ENCODE peak calls at places on chromosomes 2 and 18, in nine cellular contexts. One of them, this sample, is unnamed.
A peak's percentile ranks its signal among the peaks of the same experiment; 100 is the strongest.

GRCh38 chr2:17515652-17516051 is 2.6 kb downstream of the RAD51AP2 start:
- DNase-seq in substantia nigra: no peak
- DNase-seq in fibroblast of lung: peak; percentile 21
- DNase-seq in NCI-H1092 treated with DMSO at 0.1 percent for 48 hours: no peak
- DNase-seq in HAP-1: no peak
- DNase-seq in activated gamma-delta T cell treated with anti-CD3 and anti-CD28 coated beads, Interleukin-2, amount 50 U/mL, for 16 hours: no peak
- DNase-seq in GM13976: peak; percentile 32
- DNase-seq in AG08396: no peak
- DNase-seq in T-cell: no peak
- DNase-seq in this sample: no peak

GRCh38 chr18:75124967-75125358 is 84.0 kb downstream of the PTGR3 start:
- DNase-seq in T-cell: no peak
- DNase-seq in substantia nigra: no peak
- DNase-seq in fibroblast of lung: no peak
- DNase-seq in GM13976: no peak
- DNase-seq in AG08396: no peak
- DNase-seq in activated gamma-delta T cell treated with anti-CD3 and anti-CD28 coated beads, Interleukin-2, amount 50 U/mL, for 16 hours: no peak
- DNase-seq in HAP-1: no peak
- DNase-seq in NCI-H1092 treated with DMSO at 0.1 percent for 48 hours: no peak
- DNase-seq in this sample: no peak

GRCh38 chr2:238136820-238137537 is 1.5 kb upstream of the KLHL30 start:
- DNase-seq in GM13976: no peak
- DNase-seq in AG08396: peak; percentile 69
- DNase-seq in activated gamma-delta T cell treated with anti-CD3 and anti-CD28 coated beads, Interleukin-2, amount 50 U/mL, for 16 hours: no peak
- DNase-seq in T-cell: no peak
- DNase-seq in HAP-1: no peak
- DNase-seq in NCI-H1092 treated with DMSO at 0.1 percent for 48 hours: no peak
- DNase-seq in substantia nigra: no peak
- DNase-seq in fibroblast of lung: peak; percentile 9
- DNase-seq in this sample: peak; percentile 75

GRCh38 chr2:182077451-182078142 is 91.9 kb downstream of the PPP1R1C start:
- DNase-seq in AG08396: peak; percentile 48
- DNase-seq in substantia nigra: no peak
- DNase-seq in NCI-H1092 treated with DMSO at 0.1 percent for 48 hours: peak; percentile 81
- DNase-seq in fibroblast of lung: peak; percentile 97
- DNase-seq in HAP-1: peak; percentile 77
- DNase-seq in activated gamma-delta T cell treated with anti-CD3 and anti-CD28 coated beads, Interleukin-2, amount 50 U/mL, for 16 hours: no peak
- DNase-seq in GM13976: peak; percentile 32
- DNase-seq in T-cell: no peak
- DNase-seq in this sample: peak; percentile 76

GRCh38 chr18:5510109-5510846 is 33.5 kb downstream of the EPB41L3 start:
- DNase-seq in activated gamma-delta T cell treated with anti-CD3 and anti-CD28 coated beads, Interleukin-2, amount 50 U/mL, for 16 hours: no peak
- DNase-seq in GM13976: no peak
- DNase-seq in fibroblast of lung: peak; percentile 57
- DNase-seq in substantia nigra: no peak
- DNase-seq in NCI-H1092 treated with DMSO at 0.1 percent for 48 hours: no peak
- DNase-seq in T-cell: no peak
- DNase-seq in HAP-1: no peak
- DNase-seq in AG08396: no peak
- DNase-seq in this sample: no peak

GRCh38 chr2:134275058-134275862 is 21.4 kb downstream of the MGAT5 start:
- DNase-seq in AG08396: no peak
- DNase-seq in fibroblast of lung: no peak
- DNase-seq in NCI-H1092 treated with DMSO at 0.1 percent for 48 hours: no peak
- DNase-seq in GM13976: peak; percentile 58
- DNase-seq in T-cell: no peak
- DNase-seq in substantia nigra: no peak
- DNase-seq in activated gamma-delta T cell treated with anti-CD3 and anti-CD28 coated beads, Interleukin-2, amount 50 U/mL, for 16 hours: no peak
- DNase-seq in HAP-1: peak; percentile 29
- DNase-seq in this sample: no peak

GRCh38 chr2:120398961-120399888 is 53.3 kb downstream of the INHBB start:
- DNase-seq in substantia nigra: no peak
- DNase-seq in NCI-H1092 treated with DMSO at 0.1 percent for 48 hours: no peak
- DNase-seq in activated gamma-delta T cell treated with anti-CD3 and anti-CD28 coated beads, Interleukin-2, amount 50 U/mL, for 16 hours: no peak
- DNase-seq in GM13976: no peak
- DNase-seq in HAP-1: peak; percentile 5
- DNase-seq in T-cell: no peak
- DNase-seq in AG08396: no peak
- DNase-seq in fibroblast of lung: no peak
- DNase-seq in this sample: no peak

GRCh38 chr18:80253871-80254492 is 6.7 kb upstream of the PARD6G start:
- DNase-seq in GM13976: no peak
- DNase-seq in HAP-1: peak; percentile 23
- DNase-seq in fibroblast of lung: no peak
- DNase-seq in activated gamma-delta T cell treated with anti-CD3 and anti-CD28 coated beads, Interleukin-2, amount 50 U/mL, for 16 hours: no peak
- DNase-seq in AG08396: no peak
- DNase-seq in NCI-H1092 treated with DMSO at 0.1 percent for 48 hours: no peak
- DNase-seq in substantia nigra: no peak
- DNase-seq in T-cell: peak; percentile 9
- DNase-seq in this sample: peak; percentile 3

GRCh38 chr18:24322594-24323136 is 75.0 kb downstream of the OSBPL1A start:
- DNase-seq in GM13976: no peak
- DNase-seq in NCI-H1092 treated with DMSO at 0.1 percent for 48 hours: no peak
- DNase-seq in fibroblast of lung: peak; percentile 56
- DNase-seq in substantia nigra: no peak
- DNase-seq in AG08396: peak; percentile 28
- DNase-seq in activated gamma-delta T cell treated with anti-CD3 and anti-CD28 coated beads, Interleukin-2, amount 50 U/mL, for 16 hours: no peak
- DNase-seq in T-cell: no peak
- DNase-seq in HAP-1: no peak
- DNase-seq in this sample: peak; percentile 56

GRCh38 chr2:164150601-164151000 is 414.8 kb upstream of the FIGN start:
- DNase-seq in GM13976: no peak
- DNase-seq in activated gamma-delta T cell treated with anti-CD3 and anti-CD28 coated beads, Interleukin-2, amount 50 U/mL, for 16 hours: no peak
- DNase-seq in AG08396: no peak
- DNase-seq in HAP-1: no peak
- DNase-seq in NCI-H1092 treated with DMSO at 0.1 percent for 48 hours: no peak
- DNase-seq in fibroblast of lung: no peak
- DNase-seq in T-cell: no peak
- DNase-seq in substantia nigra: no peak
- DNase-seq in this sample: no peak

GRCh38 chr18:46705521-46705920 is 48.5 kb upstream of the LOXHD1 start:
- DNase-seq in fibroblast of lung: no peak
- DNase-seq in NCI-H1092 treated with DMSO at 0.1 percent for 48 hours: no peak
- DNase-seq in GM13976: no peak
- DNase-seq in HAP-1: no peak
- DNase-seq in activated gamma-delta T cell treated with anti-CD3 and anti-CD28 coated beads, Interleukin-2, amount 50 U/mL, for 16 hours: no peak
- DNase-seq in T-cell: no peak
- DNase-seq in AG08396: no peak
- DNase-seq in substantia nigra: no peak
- DNase-seq in this sample: no peak